ENCODE peak calls at places on chromosomes 11 and 22, in six cellular contexts. Y is BJ, N is spleen, I is fibroblast of the aortic adventitia, B is tibial artery, O is coronary artery. J is an unnamed sample.

GRCh38 chr11:63537293-63538101 is 889 bp downstream of the PLAAT4 start:
- DNase-seq in Y (no peak), N (no peak), I (peak), B (peak), O (peak), J (peak)

GRCh38 chr11:112617977-112618829 is 343.0 kb upstream of the NCAM1 start:
- DNase-seq in Y (no peak), N (no peak), I (no peak), B (no peak), O (no peak), J (no peak)

GRCh38 chr11:24453129-24453723 is 43.6 kb upstream of the LUZP2 start:
- DNase-seq in Y (no peak), N (no peak), I (no peak), B (no peak), O (no peak), J (peak)

GRCh38 chr11:71151561-71151960 is 100.8 kb downstream of the SHANK2 start:
- DNase-seq in Y (no peak), N (no peak), I (no peak), B (no peak), O (no peak), J (no peak)

GRCh38 chr22:44639891-44640617 is 62.0 kb upstream of the PRR5 start:
- DNase-seq in Y (no peak), N (peak), I (no peak), B (peak), O (no peak), J (no peak)

GRCh38 chr11:109552376-109552775 is 130.4 kb downstream of the C11orf87 start:
- DNase-seq in Y (no peak), N (no peak), I (peak), B (no peak), O (no peak), J (no peak)

GRCh38 chr11:112659185-112659584 is 302.0 kb upstream of the NCAM1 start:
- DNase-seq in Y (no peak), N (no peak), I (peak), B (no peak), O (no peak), J (no peak)

GRCh38 chr11:87339416-87339815 is 301.7 kb downstream of the TMEM135 start:
- DNase-seq in Y (no peak), N (no peak), I (no peak), B (no peak), O (no peak), J (no peak)

GRCh38 chr22:32615874-32616564 is 141.4 kb downstream of the FBXO7 start:
- DNase-seq in Y (no peak), N (peak), I (no peak), B (no peak), O (no peak), J (no peak)

GRCh38 chr22:19234126-19234896 is 55.8 kb upstream of the SLC25A1 start:
- DNase-seq in Y (no peak), N (no peak), I (no peak), B (no peak), O (no peak), J (no peak)

GRCh38 chr11:115103921-115104320 is 400.3 kb downstream of the CADM1 start:
- DNase-seq in Y (no peak), N (no peak), I (no peak), B (no peak), O (no peak), J (no peak)

GRCh38 chr11:15800121-15800800 is 556.1 kb downstream of the SOX6 start:
- DNase-seq in Y (no peak), N (no peak), I (peak), B (peak), O (peak), J (peak)

GRCh38 chr11:30914143-30914762 is 328.1 kb upstream of the MPPED2 start:
- DNase-seq in Y (no peak), N (peak), I (peak), B (peak), O (no peak), J (peak)

GRCh38 chr11:47433991-47434786 is 8.0 kb upstream of the PSMC3 start:
- DNase-seq in Y (peak), N (no peak), I (peak), B (peak), O (no peak), J (peak)

GRCh38 chr11:125925247-125925740 is 20.6 kb upstream of the VSIG10L2 start:
- DNase-seq in Y (no peak), N (no peak), I (no peak), B (no peak), O (no peak), J (no peak)

GRCh38 chr22:27377501-27377900 is 424.1 kb downstream of the MN1 start:
- DNase-seq in Y (no peak), N (no peak), I (no peak), B (no peak), O (no peak), J (no peak)

GRCh38 chr11:117806906-117807305 is 9.9 kb upstream of the DSCAML1 start:
- DNase-seq in Y (no peak), N (peak), I (no peak), B (no peak), O (no peak), J (no peak)

GRCh38 chr11:121426476-121427454 is 25.3 kb upstream of the SORL1 start:
- DNase-seq in Y (no peak), N (peak), I (no peak), B (no peak), O (no peak), J (no peak)

GRCh38 chr11:44597358-44598009 is 32.0 kb downstream of the CD82 start:
- DNase-seq in Y (no peak), N (no peak), I (no peak), B (no peak), O (no peak), J (no peak)

GRCh38 chr22:32836286-32836859 is 34.9 kb downstream of the TIMP3 start:
- DNase-seq in Y (no peak), N (no peak), I (peak), B (no peak), O (no peak), J (peak)

GRCh38 chr11:119513806-119514170 is 90.8 kb upstream of the THY1 start:
- DNase-seq in Y (no peak), N (no peak), I (no peak), B (no peak), O (no peak), J (no peak)

DNA sequence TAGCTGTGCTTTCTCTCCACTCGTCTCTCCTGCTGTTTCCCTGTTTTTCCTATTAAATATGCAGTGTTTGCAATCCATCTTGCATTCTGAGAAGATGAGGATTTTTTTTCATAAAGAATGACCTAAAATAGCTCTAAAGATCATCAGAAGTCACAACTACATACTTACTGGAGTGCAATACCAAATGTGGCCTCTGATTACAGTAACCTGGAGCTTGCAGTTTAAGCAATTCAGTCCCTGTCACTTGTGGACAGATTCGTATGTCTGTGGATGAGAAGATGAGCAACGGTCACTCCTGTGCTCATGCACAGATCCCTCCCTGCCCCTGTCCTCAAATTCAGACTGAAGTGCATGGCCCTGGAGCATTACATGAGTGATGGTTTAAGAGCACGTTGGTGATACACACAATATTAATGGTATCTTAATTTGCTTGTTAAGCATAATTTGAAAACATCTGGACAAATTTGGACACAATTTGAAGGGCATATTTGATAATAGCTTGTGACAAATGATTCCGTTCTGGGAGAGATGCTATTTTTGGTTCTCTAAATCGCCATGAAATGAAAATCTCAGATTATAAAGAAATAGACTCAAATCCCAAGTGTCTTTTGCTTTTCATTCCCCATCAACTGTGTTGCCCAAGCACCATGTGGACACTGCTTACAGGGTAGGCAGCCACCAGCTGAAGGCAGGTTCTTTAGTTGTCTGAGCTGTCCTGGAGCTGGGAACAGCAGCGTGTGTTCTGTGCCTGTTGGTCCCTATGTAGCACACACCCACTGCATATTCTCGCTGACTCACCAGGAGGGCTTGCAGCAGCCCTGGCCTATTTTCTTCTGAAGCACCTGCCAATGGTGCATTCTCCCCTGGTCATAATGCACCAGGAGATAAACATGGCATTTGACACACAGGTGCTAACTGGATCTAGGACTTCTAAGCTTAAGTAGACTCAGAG is 32.6 kb upstream of the PRAME start:
- DNase-seq in Y (no peak), N (no peak), I (no peak), B (no peak), O (no peak), J (no peak)
- TF ChIP-seq CTCF in Y (no peak), N (no peak), I (peak), B (no peak), O (no peak), J (peak)

GRCh38 chr22:47131611-47132427 is 369.4 kb downstream of the TBC1D22A start:
- DNase-seq in Y (no peak), N (no peak), I (no peak), B (no peak), O (no peak), J (no peak)
- H3K4me3 ChIP-seq in Y (no peak), N (no peak), I (no peak), B (no peak), O (no peak), J (no peak)

DNA sequence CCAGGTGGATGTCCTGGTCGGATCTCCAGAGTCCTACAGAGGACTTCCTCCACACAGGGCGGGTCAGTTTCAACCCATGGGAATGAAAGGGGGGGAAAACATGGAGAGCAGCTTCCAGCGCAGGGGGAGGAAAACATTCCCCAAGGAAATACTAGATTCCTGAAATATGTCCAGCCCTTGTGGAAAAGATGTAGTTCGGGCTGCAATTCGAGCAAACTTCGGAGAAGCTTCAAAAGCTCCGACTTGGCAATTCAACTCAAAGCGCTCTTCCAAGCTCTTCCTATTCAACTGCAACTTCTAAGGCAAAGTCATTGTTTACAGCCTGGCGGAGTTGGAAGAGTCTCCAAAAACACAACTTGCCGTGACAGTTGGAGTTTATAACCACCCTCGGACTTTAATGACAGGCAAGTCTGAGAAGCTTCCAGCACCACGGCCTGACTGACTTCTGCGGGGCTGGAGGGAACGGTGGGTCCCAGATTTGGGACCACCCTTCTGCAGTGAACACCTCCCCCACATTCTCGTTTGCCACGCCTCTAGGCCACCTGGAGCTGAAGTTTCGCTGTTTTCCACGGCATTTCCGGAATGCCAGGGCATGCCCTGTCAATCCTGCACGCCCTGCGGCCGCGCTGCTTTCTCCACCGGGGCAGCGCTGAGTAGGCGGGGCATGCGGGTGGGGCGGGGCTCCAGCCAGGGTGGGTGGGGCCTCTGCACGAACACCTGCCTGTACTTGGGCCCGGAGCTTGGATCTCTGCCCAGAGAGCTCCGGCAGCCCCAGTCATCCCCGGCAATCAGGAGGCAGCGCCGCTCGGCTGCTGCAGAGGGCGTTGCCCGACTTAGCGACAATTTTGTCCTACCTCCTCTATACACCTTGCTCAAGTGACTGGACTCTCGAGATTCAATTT is 49.0 kb upstream of the BIRC3 start:
- DNase-seq in Y (no peak), N (peak), I (peak), B (peak), O (peak), J (peak)
- TF ChIP-seq CTCF in Y (peak), N (no peak), I (peak), B (peak), O (peak), J (peak)

GRCh38 chr11:12803086-12803826 is 129.0 kb downstream of the TEAD1 start:
- DNase-seq in Y (no peak), N (no peak), I (peak), B (no peak), O (no peak), J (peak)
- H3K4me3 ChIP-seq in Y (no peak), N (no peak), I (no peak), B (no peak), O (no peak), J (no peak)

DNA sequence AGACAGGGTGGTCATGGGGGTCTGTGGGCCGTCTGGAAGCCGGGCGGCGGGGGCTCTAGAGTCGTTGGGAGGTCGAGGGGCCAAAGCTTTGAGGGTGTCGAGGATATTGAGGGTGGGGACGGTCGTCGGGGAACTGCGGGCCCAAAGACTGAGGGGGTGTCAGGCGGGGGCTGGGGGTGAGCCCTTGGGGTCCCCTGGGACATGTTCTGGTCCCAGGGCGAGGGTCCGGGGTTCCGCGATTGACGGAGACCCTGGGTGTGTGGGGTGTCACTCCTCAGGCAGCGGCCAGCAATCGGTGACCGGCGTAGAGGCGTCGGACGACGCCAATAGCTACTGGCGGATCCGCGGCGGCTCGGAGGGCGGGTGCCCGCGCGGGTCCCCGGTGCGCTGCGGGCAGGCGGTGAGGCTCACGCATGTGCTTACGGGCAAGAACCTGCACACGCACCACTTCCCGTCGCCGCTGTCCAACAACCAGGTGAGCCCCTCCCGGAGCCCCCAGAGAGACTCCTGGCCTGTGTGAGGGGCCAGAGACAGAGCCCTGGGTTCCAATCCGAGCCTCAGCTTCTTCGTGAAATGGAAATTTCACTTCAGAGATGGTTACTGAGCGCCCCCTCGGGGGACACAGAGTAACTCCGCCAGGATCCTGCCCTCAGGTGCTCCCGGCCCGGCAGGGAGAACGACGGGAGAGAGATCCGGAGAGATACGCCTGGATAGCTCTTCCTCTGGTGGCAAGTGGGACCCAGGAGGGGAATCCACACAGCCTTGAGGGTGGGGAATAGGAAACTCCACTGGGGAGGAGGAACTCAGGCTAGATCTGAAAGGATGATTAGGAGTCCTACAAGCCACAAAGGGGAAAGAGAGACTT is 714 bp downstream of the SDF2L1 start:
- DNase-seq in Y (no peak), N (peak), I (peak), B (no peak), O (no peak), J (peak)
- TF ChIP-seq CTCF in Y (peak), N (no peak), I (peak), B (peak), O (no peak), J (peak)

GRCh38 chr11:1747753-1748466 is 2.5 kb downstream of the IFITM10 start:
- DNase-seq in Y (no peak), N (peak), I (no peak), B (no peak), O (peak), J (no peak)
- H3K4me3 ChIP-seq in Y (no peak), N (peak), I (peak), B (peak), O (peak), J (no peak)

J was measured in fibroblast of pulmonary artery.